ENCODE peak calls at places on chromosomes 7 and 10, in seven cellular contexts. O is Calu3, B is MM.1S, F is bronchial epithelial cell, R is tibial nerve, C is RWPE1, U is nephron progenitor cell. T is an unnamed sample.
A peak's percentile ranks its signal among the peaks of the same experiment; 100 is the strongest.

GRCh38 chr10:13658864-13659685 is 72.3 kb downstream of the PRPF18 start:
- DNase-seq in O (no peak), B (no peak), F (no peak), R (no peak), C (no peak), U (no peak), T (no peak)

GRCh38 chr7:158695726-158696452 is 8.7 kb downstream of the NCAPG2 start:
- DNase-seq in O (no peak), B (no peak), F (peak; percentile 65), R (peak; percentile 30), C (peak; percentile 15), U (no peak), T (no peak)

GRCh38 chr10:3889961-3890522 is 105.0 kb upstream of the KLF6 start:
- DNase-seq in O (peak; percentile 50), B (no peak), F (peak; percentile 77), R (no peak), C (no peak), U (no peak), T (no peak)

GRCh38 chr7:78039791-78040776 is 241.5 kb downstream of the PHTF2 start:
- DNase-seq in O (no peak), B (no peak), F (no peak), R (no peak), C (peak; percentile 25), U (no peak), T (no peak)

GRCh38 chr10:124173298-124173900 is 80.0 kb upstream of the CHST15 start:
- DNase-seq in O (no peak), B (no peak), F (no peak), R (no peak), C (no peak), U (no peak), T (peak; percentile 20)

GRCh38 chr10:107442035-107442505 is 277.6 kb upstream of the SORCS1 start:
- DNase-seq in O (no peak), B (peak; percentile 9), F (peak; percentile 84), R (no peak), C (peak; percentile 36), U (no peak), T (no peak)

GRCh38 chr10:96632974-96633373 is 46.2 kb upstream of the TM9SF3 start:
- DNase-seq in O (peak; percentile 7), B (no peak), F (no peak), R (no peak), C (no peak), U (no peak), T (no peak)

GRCh38 chr10:132455441-132455971 is 58.5 kb downstream of the PWWP2B start:
- DNase-seq in O (no peak), B (no peak), F (no peak), R (no peak), C (no peak), U (no peak), T (no peak)

GRCh38 chr7:102119213-102119651 is 167.4 kb upstream of the SH2B2 start:
- DNase-seq in O (no peak), B (no peak), F (no peak), R (no peak), C (no peak), U (no peak), T (no peak)

GRCh38 chr7:100515072-100515532 is 23.9 kb upstream of the AGFG2 start:
- DNase-seq in O (no peak), B (no peak), F (peak; percentile 60), R (no peak), C (peak; percentile 59), U (no peak), T (no peak)

GRCh38 chr7:45180084-45180986 is 22.7 kb downstream of the RAMP3 start:
- DNase-seq in O (no peak), B (no peak), F (no peak), R (no peak), C (no peak), U (no peak), T (no peak)

GRCh38 chr10:71621263-71621751 is 98.3 kb downstream of the C10orf105 start:
- DNase-seq in O (no peak), B (no peak), F (no peak), R (peak; percentile 46), C (no peak), U (no peak), T (no peak)

GRCh38 chr10:42454313-42454712 is 184.1 kb downstream of the ZNF33B start:
- DNase-seq in O (no peak), B (no peak), F (no peak), R (no peak), C (no peak), U (no peak), T (no peak)

GRCh38 chr7:18226598-18226997 is 199.0 kb upstream of the PRPS1L1 start:
- DNase-seq in O (no peak), B (no peak), F (no peak), R (no peak), C (no peak), U (no peak), T (no peak)

GRCh38 chr7:99828818-99829217 is 1.0 kb downstream of the CYP3A43 start:
- DNase-seq in O (no peak), B (no peak), F (no peak), R (no peak), C (no peak), U (no peak), T (no peak)

GRCh38 chr10:28533571-28534304 is 820 bp downstream of the WAC start:
- DNase-seq in O (peak; percentile 61), B (peak; percentile 48), F (peak; percentile 15), R (peak; percentile 57), C (peak; percentile 49), U (peak; percentile 73), T (peak; percentile 53)

GRCh38 chr10:79391231-79392019 is 44.2 kb downstream of the PPIF start:
- DNase-seq in O (no peak), B (no peak), F (no peak), R (no peak), C (no peak), U (no peak), T (peak; percentile 10)

GRCh38 chr7:74289660-74290589 is 718 bp downstream of the CLIP2 start:
- DNase-seq in O (no peak), B (no peak), F (no peak), R (no peak), C (peak; percentile 47), U (peak; percentile 51), T (no peak)

GRCh38 chr7:129170373-129171021 is 17.9 kb upstream of the SMO start:
- DNase-seq in O (no peak), B (no peak), F (no peak), R (no peak), C (no peak), U (no peak), T (no peak)

GRCh38 chr10:30254926-30255325 is 94.2 kb downstream of the MTPAP start:
- DNase-seq in O (no peak), B (no peak), F (no peak), R (no peak), C (no peak), U (no peak), T (no peak)

GRCh38 chr7:22631730-22632129 is 95.3 kb upstream of the IL6 start:
- DNase-seq in O (no peak), B (no peak), F (no peak), R (no peak), C (no peak), U (no peak), T (no peak)

GRCh38 chr10:96687317-96688012 is 32.8 kb downstream of the PIK3AP1 start:
- DNase-seq in O (no peak), B (no peak), F (no peak), R (no peak), C (no peak), U (no peak), T (no peak)

GRCh38 chr7:46930336-46930735 is 651.6 kb downstream of the TNS3 start:
- DNase-seq in O (peak; percentile 73), B (no peak), F (peak; percentile 96), R (no peak), C (peak; percentile 83), U (no peak), T (no peak)

GRCh38 chr7:46933596-46933995 is 648.3 kb downstream of the TNS3 start:
- DNase-seq in O (no peak), B (no peak), F (peak; percentile 17), R (no peak), C (no peak), U (no peak), T (no peak)

GRCh38 chr7:46932266-46932655 is 649.6 kb downstream of the TNS3 start:
- DNase-seq in O (no peak), B (no peak), F (no peak), R (no peak), C (no peak), U (no peak), T (no peak)

GRCh38 chr7:46934198-46934825 is 647.6 kb downstream of the TNS3 start:
- DNase-seq in O (no peak), B (no peak), F (peak; percentile 37), R (no peak), C (no peak), U (no peak), T (no peak)

GRCh38 chr7:46932656-46933424 is 649.1 kb downstream of the TNS3 start:
- DNase-seq in O (peak; percentile 41), B (no peak), F (peak; percentile 95), R (no peak), C (peak; percentile 68), U (no peak), T (no peak)
- TF ChIP-seq CTCF in O (no peak), B (no peak), F (peak; percentile 18), R (no peak), C (no peak), U (no peak), T (no peak)

DNA sequence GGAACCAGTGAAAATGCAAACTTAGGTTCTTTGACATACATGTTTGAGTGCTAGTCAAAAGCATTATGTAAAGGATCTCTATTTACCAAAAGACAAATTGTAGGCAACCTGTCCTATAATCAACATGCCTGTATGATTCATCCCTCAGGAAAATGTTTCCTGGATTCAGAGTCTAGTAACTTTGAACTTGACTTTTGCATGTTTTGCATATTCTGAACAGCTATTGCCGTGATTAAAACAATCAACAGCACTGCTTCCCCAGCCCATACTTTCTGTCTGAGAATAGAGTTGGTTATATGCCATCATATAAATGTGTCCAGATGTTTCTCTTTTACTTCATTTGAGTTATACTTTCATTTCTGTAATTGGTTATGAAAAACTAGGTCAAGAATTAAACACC is 83.5 kb downstream of the ZMYND11 start:
- DNase-seq in O (no peak), B (no peak), F (peak; percentile 50), R (no peak), C (no peak), U (no peak), T (no peak)
- TF ChIP-seq CTCF in O (no peak), B (no peak), F (no peak), R (no peak), C (no peak), U (no peak), T (no peak)

GRCh38 chr7:155953781-155954549 is 141.7 kb upstream of the SHH start:
- DNase-seq in O (peak; percentile 60), B (no peak), F (no peak), R (no peak), C (no peak), U (no peak), T (no peak)
- TF ChIP-seq CTCF in O (peak; percentile 26), B (no peak), F (no peak), R (no peak), C (no peak), U (no peak), T (no peak)

DNA sequence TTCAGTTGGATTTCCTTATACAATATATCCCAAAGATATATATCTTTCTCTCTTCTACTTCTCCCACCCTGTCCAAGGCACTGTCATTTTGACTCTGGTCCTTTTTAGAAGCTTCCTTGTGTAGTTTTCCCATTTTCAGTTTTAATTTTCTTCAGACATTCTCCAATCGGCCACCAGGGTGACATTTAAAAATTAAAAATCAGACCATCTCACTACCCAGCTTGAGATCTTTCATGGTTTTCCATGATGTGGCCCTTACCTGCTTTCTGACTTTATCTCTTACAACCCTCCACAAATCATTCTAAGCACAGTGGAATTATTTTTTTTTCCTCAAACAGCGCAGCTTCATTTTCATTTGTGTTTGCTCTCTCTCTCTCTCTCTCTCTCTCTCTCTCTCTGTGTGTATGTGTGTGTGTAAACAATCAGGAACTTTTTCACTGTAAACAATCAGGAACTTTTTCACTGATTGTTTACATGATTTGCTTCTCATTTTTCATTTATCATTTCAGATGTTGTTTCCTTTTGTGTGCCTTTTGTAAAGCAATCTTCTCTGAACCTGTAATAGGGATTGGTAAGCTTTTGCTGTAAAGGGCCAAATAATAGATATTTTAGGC is 348.8 kb downstream of the ATRNL1 start:
- DNase-seq in O (no peak), B (no peak), F (no peak), R (no peak), C (no peak), U (no peak), T (no peak)
- TF ChIP-seq CTCF in O (no peak), B (peak; percentile 24), F (no peak), R (no peak), C (no peak), U (no peak), T (peak; percentile 81)